ENCODE peak calls at places on chromosomes 2 and 18, in four cellular contexts. I, H, A and X are unnamed samples.

GRCh38 chr2:226985227-226985946 is 149.5 kb downstream of the RHBDD1 start:
- DNase-seq in I (peak; percentile 84), H (peak; percentile 57), A (peak; percentile 83), X (peak; percentile 85)

GRCh38 chr2:117958186-117958585 is 55.7 kb downstream of the CCDC93 start:
- DNase-seq in I (peak; percentile 82), H (no peak), A (peak; percentile 69), X (no peak)

GRCh38 chr2:174503161-174503809 is 16.5 kb upstream of the GPR155 start:
- DNase-seq in I (no peak), H (no peak), A (no peak), X (no peak)

GRCh38 chr2:127220807-127221527 is 868 bp upstream of the CYP27C1 start:
- DNase-seq in I (peak; percentile 40), H (no peak), A (no peak), X (no peak)

GRCh38 chr2:235659767-235660322 is 166.0 kb downstream of the AGAP1 start:
- DNase-seq in I (peak; percentile 95), H (no peak), A (peak; percentile 93), X (no peak)

GRCh38 chr2:219289537-219290361 is 10.6 kb downstream of the DNAJB2 start:
- DNase-seq in I (peak; percentile 73), H (no peak), A (peak; percentile 95), X (no peak)

GRCh38 chr2:105397959-105398521 is 811 bp downstream of the FHL2 start:
- DNase-seq in I (no peak), H (no peak), A (no peak), X (no peak)

GRCh38 chr2:100008960-100009359 is 133.4 kb downstream of the AFF3 start:
- DNase-seq in I (peak; percentile 86), H (no peak), A (peak; percentile 76), X (no peak)

GRCh38 chr2:21821697-21822227 is 698.0 kb downstream of the TDRD15 start:
- DNase-seq in I (no peak), H (peak; percentile 6), A (peak; percentile 52), X (no peak)

GRCh38 chr18:42030586-42031182 is 75.7 kb downstream of the PIK3C3 start:
- DNase-seq in I (peak; percentile 52), H (peak; percentile 11), A (peak; percentile 24), X (no peak)

GRCh38 chr2:217105733-217106649 is 246.1 kb upstream of the TNP1 start:
- DNase-seq in I (peak; percentile 92), H (no peak), A (peak; percentile 95), X (peak; percentile 90)

GRCh38 chr2:20596973-20597867 is 53.7 kb downstream of the HS1BP3 start:
- DNase-seq in I (peak; percentile 94), H (no peak), A (no peak), X (no peak)

GRCh38 chr2:200788129-200788718 is 23.5 kb upstream of the BZW1 start:
- DNase-seq in I (peak; percentile 69), H (no peak), A (peak; percentile 78), X (no peak)

GRCh38 chr2:220320326-220320725 is 692.9 kb downstream of the SLC4A3 start:
- DNase-seq in I (no peak), H (no peak), A (peak; percentile 73), X (no peak)

GRCh38 chr2:47513981-47514520 is 111.1 kb downstream of the MSH2 start:
- DNase-seq in I (no peak), H (no peak), A (no peak), X (no peak)

GRCh38 chr2:182890305-182890704 is 23.9 kb upstream of the FRZB start:
- DNase-seq in I (no peak), H (no peak), A (no peak), X (no peak)

GRCh38 chr2:178700922-178701342 is 106.3 kb downstream of the TTN start:
- DNase-seq in I (peak; percentile 24), H (peak; percentile 1), A (peak; percentile 35), X (peak; percentile 78)

GRCh38 chr2:100257939-100258338 is 64.4 kb downstream of the LONRF2 start:
- DNase-seq in I (peak; percentile 47), H (no peak), A (peak; percentile 53), X (no peak)

GRCh38 chr2:102158336-102158735 is 15.8 kb downstream of the IL1R1 start:
- DNase-seq in I (no peak), H (no peak), A (no peak), X (no peak)

GRCh38 chr2:140117371-140117770 is 1337.2 kb upstream of the NXPH2 start:
- DNase-seq in I (no peak), H (no peak), A (no peak), X (no peak)

GRCh38 chr2:225761396-225761795 is 361.9 kb downstream of the NYAP2 start:
- DNase-seq in I (no peak), H (no peak), A (no peak), X (peak; percentile 9)

GRCh38 chr2:176174850-176175728 is 13.4 kb upstream of the HOXD1 start:
- DNase-seq in I (no peak), H (no peak), A (no peak), X (no peak)
- H2AFZ ChIP-seq in I (no peak overlapping the region), H (peak overlapping the region; percentile 93), A (peak overlapping the region; percentile 41), X (no peak overlapping the region)

DNA sequence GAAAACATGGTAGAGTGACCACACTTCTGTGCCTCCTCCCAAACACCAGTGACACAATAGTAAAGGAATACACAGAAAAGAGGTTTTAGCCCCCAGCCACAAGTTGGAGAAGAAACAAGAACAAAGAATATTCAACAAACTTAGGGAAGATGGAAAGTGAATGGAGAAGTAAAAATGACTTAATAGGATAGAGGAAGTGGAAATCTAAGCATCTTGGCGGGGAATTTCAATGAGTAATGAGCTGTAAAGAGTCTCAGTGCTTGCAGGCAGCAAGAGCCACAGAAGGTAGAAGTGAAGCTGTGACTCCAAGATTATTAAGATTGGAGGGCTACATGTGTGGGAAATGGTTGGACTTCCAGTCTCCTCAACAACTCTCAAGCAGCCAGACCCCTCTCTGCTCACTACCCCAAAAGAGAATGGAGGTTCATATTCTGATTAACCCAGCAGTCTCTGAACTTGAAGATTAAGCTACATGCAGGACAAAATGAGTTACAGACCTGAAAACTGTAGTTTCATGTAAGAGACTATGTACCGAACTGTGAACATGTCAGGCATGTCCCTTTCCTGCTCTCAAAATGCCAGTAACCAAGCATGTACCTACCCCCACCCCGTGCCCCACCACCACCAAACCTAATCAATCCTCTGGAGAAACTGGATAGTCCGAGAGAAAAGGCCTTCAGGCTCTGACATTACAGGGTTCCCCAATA is 16.9 kb upstream of the HNRNPLL start:
- DNase-seq in I (peak; percentile 39), H (no peak), A (peak; percentile 67), X (no peak)
- H3K4ac ChIP-seq in I (no peak overlapping the region), H (no peak overlapping the region), A (no peak overlapping the region), X (no peak overlapping the region)

GRCh38 chr2:27723372-27724144 is 48.0 kb upstream of the MRPL33 start:
- DNase-seq in I (peak; percentile 76), H (peak; percentile 57), A (peak; percentile 75), X (peak; percentile 61)
- H2AFZ ChIP-seq in I (no peak overlapping the region), H (peak overlapping the region; percentile 78), A (peak overlapping the region; percentile 91), X (peak overlapping the region; percentile 19)

DNA sequence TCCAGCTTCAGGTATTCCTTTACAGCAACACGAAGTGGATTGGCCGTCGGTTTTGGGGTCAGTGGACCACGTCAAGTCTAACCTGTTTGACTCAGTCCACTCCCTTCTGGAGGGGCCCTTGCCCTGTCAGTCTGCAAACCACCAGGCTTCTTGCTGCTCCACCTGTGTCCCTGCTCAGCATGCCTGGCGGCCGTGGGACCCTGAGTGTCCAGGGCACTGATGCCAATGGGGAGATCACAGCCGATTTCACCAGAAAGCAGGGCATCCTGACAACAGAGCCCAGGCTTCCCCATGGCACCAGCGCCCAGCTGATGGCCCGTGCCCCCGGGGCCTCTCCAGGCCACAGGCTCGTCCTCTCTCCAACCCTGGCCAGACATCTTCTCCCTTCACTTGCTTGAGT is 41.2 kb upstream of the HS6ST1 start:
- DNase-seq in I (no peak), H (no peak), A (no peak), X (no peak)
- H3K4ac ChIP-seq in I (no peak overlapping the region), H (no peak overlapping the region), A (no peak overlapping the region), X (no peak overlapping the region)

GRCh38 chr2:159069229-159069628 is 100.8 kb downstream of the TANC1 start:
- DNase-seq in I (no peak), H (no peak), A (no peak), X (no peak)
- H2AFZ ChIP-seq in I (no peak overlapping the region), H (no peak overlapping the region), A (no peak overlapping the region), X (no peak overlapping the region)

GRCh38 chr2:23413641-23414040 is 28.7 kb downstream of the KLHL29 start:
- DNase-seq in I (no peak), H (no peak), A (no peak), X (no peak)
- H3K4ac ChIP-seq in I (peak overlapping the region; percentile 83), H (no peak overlapping the region), A (peak overlapping the region; percentile 39), X (no peak overlapping the region)

DNA sequence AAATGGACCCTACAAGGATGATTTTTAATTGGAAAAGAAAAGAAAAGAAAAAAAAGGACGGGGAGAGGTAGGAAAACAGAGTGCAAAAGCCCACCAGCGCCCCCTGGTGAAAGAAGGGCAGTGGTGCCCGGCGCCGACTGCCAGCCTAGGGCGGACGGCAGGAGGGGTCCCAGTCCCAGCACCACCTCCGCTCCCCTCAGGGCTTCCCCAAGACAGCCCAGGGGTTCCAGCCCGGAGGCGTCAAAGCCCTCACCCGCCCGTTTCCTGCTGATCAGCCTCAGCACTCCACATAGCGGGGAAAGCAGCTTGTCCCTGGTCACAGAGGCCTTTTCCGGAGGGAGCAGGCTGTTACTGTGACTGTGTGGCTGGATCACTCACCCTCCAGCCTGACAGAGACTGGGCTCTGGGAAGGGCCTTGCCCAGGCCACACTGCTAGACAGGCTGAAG is 213.9 kb downstream of the TFCP2L1 start:
- DNase-seq in I (peak; percentile 62), H (peak; percentile 71), A (peak; percentile 31), X (peak; percentile 23)
- H2AFZ ChIP-seq in I (no peak overlapping the region), H (peak overlapping the region; percentile 87), A (peak overlapping the region; percentile 76), X (no peak overlapping the region)

DNA sequence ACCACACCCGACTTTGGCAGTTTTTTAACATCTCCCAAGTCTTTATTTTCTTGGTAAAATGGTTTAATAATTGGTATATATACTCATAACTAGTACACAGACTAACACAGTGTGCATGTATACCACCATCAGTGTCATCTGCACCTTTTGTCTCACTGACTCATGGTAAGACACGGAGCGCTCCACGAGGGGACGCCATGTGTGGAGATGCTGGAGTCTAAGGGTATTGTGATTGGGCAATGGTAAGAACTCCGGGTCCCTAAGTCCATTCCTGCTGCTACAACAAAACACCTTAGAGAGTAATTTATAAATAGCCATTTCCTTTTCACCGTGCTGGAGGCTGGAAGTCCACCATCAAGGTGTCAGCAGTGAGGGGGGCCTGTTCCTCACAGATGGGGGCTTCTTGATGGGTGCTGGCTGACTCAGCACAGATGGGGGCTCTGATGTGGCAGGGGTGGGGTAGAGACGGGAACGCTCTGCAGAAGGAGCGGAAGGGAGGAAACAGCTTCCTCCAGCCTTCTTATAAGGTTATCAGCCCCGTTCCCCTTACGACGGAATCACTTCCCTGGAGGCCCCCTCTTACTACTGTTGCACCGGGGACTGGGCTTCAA is 42.0 kb upstream of the EDAR start:
- DNase-seq in I (no peak), H (no peak), A (no peak), X (no peak)
- H3K4ac ChIP-seq in I (no peak overlapping the region), H (no peak overlapping the region), A (no peak overlapping the region), X (no peak overlapping the region)

GRCh38 chr2:41722668-41723369 is 325.0 kb upstream of the PKDCC start:
- DNase-seq in I (no peak), H (no peak), A (peak; percentile 52), X (peak; percentile 6)
- H2AFZ ChIP-seq in I (no peak overlapping the region), H (peak overlapping the region; percentile 48), A (no peak overlapping the region), X (no peak overlapping the region)